ENCODE peak calls at places on chromosomes 1 and 21, in six cellular contexts. W, A, I, Q, Z and T are unnamed samples.
A peak's percentile ranks its signal among the peaks of the same experiment; 100 is the strongest.

GRCh38 chr1:93206567-93206954 is 26.0 kb downstream of the CCDC18 start:
- DNase-seq in W (no peak), Z (no peak), A (no peak), Q (no peak), I (no peak), T (peak; percentile 9)

GRCh38 chr1:24418898-24419628 is 3.5 kb downstream of the NIPAL3 start:
- DNase-seq in A (no peak), I (peak; percentile 33), W (peak; percentile 48), Z (peak; percentile 88), Q (no peak), T (peak; percentile 38)

GRCh38 chr1:172745014-172745413 is 86.1 kb downstream of the FASLG start:
- DNase-seq in Z (peak; percentile 99), A (no peak), Q (peak; percentile 83), W (peak; percentile 85), I (no peak), T (peak; percentile 91)

GRCh38 chr1:184483101-184483813 is 96.4 kb downstream of the C1orf21 start:
- DNase-seq in I (peak; percentile 26), A (no peak), W (peak; percentile 78), Q (no peak), Z (peak; percentile 47), T (peak; percentile 94)

GRCh38 chr1:204288061-204288588 is 71.6 kb downstream of the PLEKHA6 start:
- DNase-seq in A (peak; percentile 88), W (no peak), Z (peak; percentile 84), I (peak; percentile 88), Q (no peak), T (peak; percentile 33)

GRCh38 chr1:210123924-210124589 is 108.5 kb upstream of the SERTAD4 start:
- DNase-seq in Z (peak; percentile 91), A (no peak), Q (no peak), I (no peak), W (peak; percentile 60), T (peak; percentile 49)

GRCh38 chr1:19448491-19449439 is 36.6 kb downstream of the CAPZB start:
- DNase-seq in A (peak; percentile 82), W (peak; percentile 93), Z (peak; percentile 83), Q (no peak), I (no peak), T (peak; percentile 97)

GRCh38 chr1:172832332-172832731 is 173.4 kb downstream of the FASLG start:
- DNase-seq in Q (no peak), I (no peak), W (no peak), A (no peak), Z (no peak), T (no peak)

GRCh38 chr1:27650527-27651175 is 15.7 kb upstream of the FGR start:
- DNase-seq in Q (no peak), I (no peak), A (no peak), Z (peak; percentile 44), W (peak; percentile 76), T (peak; percentile 59)

GRCh38 chr21:17580319-17580718 is 32.4 kb downstream of the BTG3 start:
- DNase-seq in A (no peak), W (no peak), Z (no peak), Q (no peak), I (no peak), T (no peak)

GRCh38 chr1:50665413-50665812 is 242.2 kb upstream of the DMRTA2 start:
- DNase-seq in W (peak; percentile 27), I (no peak), Z (no peak), A (no peak), Q (no peak), T (peak; percentile 82)

GRCh38 chr1:71557138-71557537 is 476.3 kb upstream of the ZRANB2 start:
- DNase-seq in Z (no peak), I (no peak), Q (no peak), A (no peak), W (no peak), T (no peak)

GRCh38 chr1:164058192-164058591 is 500.8 kb upstream of the PBX1 start:
- DNase-seq in W (no peak), A (no peak), I (no peak), Q (no peak), Z (no peak), T (no peak)

GRCh38 chr1:203754455-203754864 is 10.5 kb upstream of the LAX1 start:
- DNase-seq in I (no peak), W (no peak), Z (no peak), Q (peak; percentile 85), A (no peak), T (no peak)

GRCh38 chr1:67542747-67543146 is 112.5 kb upstream of the SERBP1 start:
- DNase-seq in Q (no peak), Z (no peak), I (no peak), W (no peak), A (no peak), T (no peak)

GRCh38 chr21:36700295-36700960 is 1.5 kb downstream of the SIM2 start:
- DNase-seq in I (no peak), Q (no peak), W (no peak), A (no peak), Z (no peak), T (no peak)

GRCh38 chr1:239570878-239571277 is 184.5 kb downstream of the CHRM3 start:
- DNase-seq in Z (no peak), W (no peak), A (no peak), I (peak; percentile 59), Q (no peak), T (no peak)

GRCh38 chr1:201707027-201707426 is 121.9 kb upstream of the IPO9 start:
- DNase-seq in I (no peak), A (peak; percentile 53), Q (no peak), Z (no peak), W (no peak), T (no peak)

GRCh38 chr1:25716320-25716719 is 83.7 kb upstream of the SELENON start:
- DNase-seq in Q (no peak), A (peak; percentile 16), W (no peak), Z (no peak), I (no peak), T (no peak)

GRCh38 chr1:227899820-227900449 is 47.8 kb downstream of the WNT9A start:
- DNase-seq in Q (no peak), I (no peak), W (no peak), Z (no peak), A (peak; percentile 37), T (no peak)

GRCh38 chr1:46735708-46736324 is 16.9 kb upstream of the EFCAB14 start:
- DNase-seq in Q (no peak), I (no peak), Z (peak; percentile 72), A (no peak), W (peak; percentile 49), T (peak; percentile 61)

GRCh38 chr1:55717111-55717510 is 501.9 kb upstream of the USP24 start:
- DNase-seq in I (no peak), Q (no peak), W (no peak), A (no peak), Z (peak; percentile 12), T (peak; percentile 83)

GRCh38 chr1:179178965-179179364 is 50.5 kb downstream of the ABL2 start:
- DNase-seq in A (no peak), Z (peak; percentile 56), I (no peak), W (peak; percentile 81), Q (no peak), T (peak; percentile 57)

GRCh38 chr1:181396171-181396670 is 87.1 kb upstream of the CACNA1E start:
- DNase-seq in A (no peak), Z (no peak), Q (no peak), I (no peak), W (no peak), T (no peak)

GRCh38 chr1:40794915-40795715 is 11.5 kb downstream of the KCNQ4 start:
- DNase-seq in Z (no peak), A (no peak), I (no peak), Q (no peak), W (no peak), T (no peak)
- H3K4me3 ChIP-seq in Z (no peak overlapping the region), A (no peak overlapping the region), I (no peak overlapping the region), Q (no peak overlapping the region), W (no peak overlapping the region), T (no peak overlapping the region)

DNA sequence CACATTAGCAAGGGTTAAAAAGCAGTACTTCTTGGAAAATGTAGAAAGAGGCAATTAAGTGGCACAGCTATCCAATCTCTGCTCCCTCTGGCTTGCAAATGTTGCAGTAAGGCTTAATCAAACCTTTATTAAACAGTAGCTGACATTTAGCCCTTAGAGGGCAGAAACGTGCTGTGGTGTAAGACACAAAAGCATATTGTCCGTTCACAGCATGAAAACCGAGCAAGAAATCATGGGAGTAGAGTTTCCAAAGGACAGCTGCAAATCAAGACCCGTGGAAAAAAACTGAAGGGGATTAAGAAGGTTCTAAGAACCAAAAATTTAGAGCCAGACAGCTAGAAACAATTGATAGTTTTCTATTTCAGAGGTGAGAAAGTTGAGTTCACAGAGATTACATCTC is 13.1 kb downstream of the ZP4 start:
- DNase-seq in I (no peak), Q (no peak), W (no peak), Z (no peak), A (no peak), T (no peak)
- TF ChIP-seq CTCF in I (no peak), Q (no peak), W (no peak), Z (no peak), A (no peak), T (no peak)

DNA sequence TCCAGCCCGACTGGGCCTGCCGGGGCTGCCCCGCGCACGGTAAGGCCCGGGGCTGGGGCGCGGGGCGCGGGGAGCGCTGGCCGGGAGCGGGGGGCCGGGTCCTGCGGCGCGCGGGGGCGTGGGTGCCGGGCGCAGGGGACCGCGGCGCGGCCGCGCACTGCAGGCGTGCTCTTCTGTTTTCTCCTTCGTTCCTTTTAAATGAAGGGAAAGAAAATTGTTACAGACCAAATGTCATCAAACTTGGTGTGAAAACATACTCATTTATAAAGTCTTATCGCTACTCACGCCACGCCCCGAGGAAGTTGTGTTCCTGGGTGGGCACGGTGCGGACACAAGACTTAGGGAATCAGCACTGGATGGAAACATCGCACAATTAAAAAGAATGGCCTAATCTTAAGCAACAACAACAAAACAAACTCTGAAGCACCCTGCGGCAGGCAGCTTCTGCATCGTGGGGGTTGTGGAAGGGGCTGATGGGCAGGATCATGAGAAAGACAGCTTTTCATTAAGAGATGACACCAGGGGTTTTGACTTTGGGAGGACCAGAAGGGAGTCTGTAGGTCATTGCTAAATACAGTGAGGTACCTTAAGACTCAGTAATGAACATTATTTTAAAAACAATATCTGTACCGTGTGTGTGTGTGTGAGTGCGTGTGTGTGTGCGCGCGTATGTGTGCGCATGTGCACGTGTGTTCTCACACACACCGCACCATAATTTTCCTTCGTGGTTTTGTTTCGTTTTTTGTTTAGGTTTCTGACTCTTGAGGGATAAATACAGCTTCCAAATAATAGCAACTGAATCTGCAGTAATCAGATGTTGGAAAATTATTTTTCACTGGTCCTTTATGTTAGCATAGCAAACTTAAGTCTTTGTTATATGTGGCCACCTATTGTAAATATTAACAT is 542 bp downstream of the B3GALT5 start:
- DNase-seq in Z (no peak), I (no peak), W (peak; percentile 11), A (no peak), Q (no peak), T (no peak)
- H3K4me3 ChIP-seq in Z (peak overlapping the region; percentile 68), I (no peak overlapping the region), W (peak overlapping the region; percentile 59), A (peak overlapping the region; percentile 32), Q (no peak overlapping the region), T (peak overlapping the region; percentile 46)

GRCh38 chr1:234612352-234613127 is 2.6 kb upstream of the IRF2BP2 start:
- DNase-seq in W (peak; percentile 100), Q (peak; percentile 83), A (peak; percentile 93), Z (peak; percentile 94), I (peak; percentile 90), T (peak; percentile 100)

GRCh38 chr1:234613992-234614584 is 4.1 kb upstream of the IRF2BP2 start:
- DNase-seq in I (no peak), Q (no peak), W (peak; percentile 68), A (no peak), Z (no peak), T (no peak)

GRCh38 chr1:234611799-234612351 is 1.9 kb upstream of the IRF2BP2 start:
- DNase-seq in A (peak; percentile 92), Q (no peak), Z (no peak), I (peak; percentile 53), W (peak; percentile 54), T (no peak)

GRCh38 chr1:234611153-234611798 is 1.3 kb upstream of the IRF2BP2 start:
- DNase-seq in I (no peak), Z (peak; percentile 76), W (peak; percentile 94), Q (peak; percentile 77), A (no peak), T (peak; percentile 94)

GRCh38 chr1:234613128-234613875 is 3.3 kb upstream of the IRF2BP2 start:
- DNase-seq in Q (no peak), Z (no peak), I (no peak), A (no peak), W (peak; percentile 97), T (peak; percentile 97)
- TF ChIP-seq CTCF in Q (no peak), Z (no peak), I (no peak), A (no peak), W (peak; percentile 5), T (no peak)